ENCODE peak calls at places on chromosomes 6 and 20, in seven cellular contexts. One of them, this sample, is unnamed.

GRCh38 chr6:149169761-149170359 is 147.7 kb upstream of the TAB2 start:
- DNase-seq in ovary: no peak
- DNase-seq in upper lobe of right lung: no peak
- DNase-seq in lower leg skin: no peak
- DNase-seq in amygdala: no peak
- DNase-seq in activated T-cell treated with anti-CD3 and anti-CD28 coated beads, Interleukin-2, amount 50 U/mL, for 1 hour: no peak
- DNase-seq in Kasumi-1: no peak
- DNase-seq in this sample: no peak

GRCh38 chr6:8481727-8482126 is 46.4 kb upstream of the SLC35B3 start:
- DNase-seq in ovary: no peak
- DNase-seq in upper lobe of right lung: no peak
- DNase-seq in lower leg skin: no peak
- DNase-seq in amygdala: no peak
- DNase-seq in activated T-cell treated with anti-CD3 and anti-CD28 coated beads, Interleukin-2, amount 50 U/mL, for 1 hour: no peak
- DNase-seq in Kasumi-1: peak
- DNase-seq in this sample: no peak

GRCh38 chr20:45307076-45307645 is 521 bp downstream of the RBPJL start:
- DNase-seq in ovary: no peak
- DNase-seq in upper lobe of right lung: no peak
- DNase-seq in lower leg skin: no peak
- DNase-seq in amygdala: no peak
- DNase-seq in activated T-cell treated with anti-CD3 and anti-CD28 coated beads, Interleukin-2, amount 50 U/mL, for 1 hour: no peak
- DNase-seq in Kasumi-1: no peak
- DNase-seq in this sample: no peak

GRCh38 chr20:58559368-58559729 is 44.1 kb upstream of the APCDD1L start:
- DNase-seq in ovary: no peak
- DNase-seq in upper lobe of right lung: no peak
- DNase-seq in lower leg skin: no peak
- DNase-seq in amygdala: no peak
- DNase-seq in activated T-cell treated with anti-CD3 and anti-CD28 coated beads, Interleukin-2, amount 50 U/mL, for 1 hour: no peak
- DNase-seq in Kasumi-1: no peak
- DNase-seq in this sample: no peak

GRCh38 chr6:47700051-47700450 is 1.7 kb downstream of the ADGRF4 start:
- DNase-seq in ovary: no peak
- DNase-seq in upper lobe of right lung: no peak
- DNase-seq in lower leg skin: no peak
- DNase-seq in amygdala: peak
- DNase-seq in activated T-cell treated with anti-CD3 and anti-CD28 coated beads, Interleukin-2, amount 50 U/mL, for 1 hour: no peak
- DNase-seq in Kasumi-1: no peak
- DNase-seq in this sample: no peak

GRCh38 chr6:160992323-160993314 is 1.1 kb downstream of the MAP3K4 start:
- DNase-seq in ovary: no peak
- DNase-seq in upper lobe of right lung: no peak
- DNase-seq in lower leg skin: no peak
- DNase-seq in amygdala: no peak
- DNase-seq in activated T-cell treated with anti-CD3 and anti-CD28 coated beads, Interleukin-2, amount 50 U/mL, for 1 hour: peak
- DNase-seq in Kasumi-1: peak
- DNase-seq in this sample: no peak

GRCh38 chr20:24693466-24694156 is 224.2 kb downstream of the SYNDIG1 start:
- DNase-seq in ovary: no peak
- DNase-seq in upper lobe of right lung: peak
- DNase-seq in lower leg skin: peak
- DNase-seq in amygdala: no peak
- DNase-seq in activated T-cell treated with anti-CD3 and anti-CD28 coated beads, Interleukin-2, amount 50 U/mL, for 1 hour: no peak
- DNase-seq in Kasumi-1: no peak
- DNase-seq in this sample: peak

GRCh38 chr20:63379296-63379695 is 18.1 kb upstream of the CHRNA4 start:
- DNase-seq in ovary: no peak
- DNase-seq in upper lobe of right lung: no peak
- DNase-seq in lower leg skin: no peak
- DNase-seq in amygdala: no peak
- DNase-seq in activated T-cell treated with anti-CD3 and anti-CD28 coated beads, Interleukin-2, amount 50 U/mL, for 1 hour: no peak
- DNase-seq in Kasumi-1: no peak
- DNase-seq in this sample: no peak

GRCh38 chr20:22490287-22491187 is 93.8 kb downstream of the FOXA2 start:
- DNase-seq in ovary: no peak
- DNase-seq in upper lobe of right lung: peak
- DNase-seq in lower leg skin: no peak
- DNase-seq in amygdala: no peak
- DNase-seq in activated T-cell treated with anti-CD3 and anti-CD28 coated beads, Interleukin-2, amount 50 U/mL, for 1 hour: no peak
- DNase-seq in Kasumi-1: no peak
- DNase-seq in this sample: no peak

GRCh38 chr6:149114167-149114566 is 203.3 kb upstream of the TAB2 start:
- DNase-seq in ovary: peak
- DNase-seq in upper lobe of right lung: no peak
- DNase-seq in lower leg skin: no peak
- DNase-seq in amygdala: peak
- DNase-seq in activated T-cell treated with anti-CD3 and anti-CD28 coated beads, Interleukin-2, amount 50 U/mL, for 1 hour: no peak
- DNase-seq in Kasumi-1: no peak
- DNase-seq in this sample: peak

GRCh38 chr6:108738684-108739406 is 109.4 kb upstream of the ARMC2 start:
- DNase-seq in ovary: no peak
- DNase-seq in upper lobe of right lung: no peak
- DNase-seq in lower leg skin: peak
- DNase-seq in amygdala: no peak
- DNase-seq in activated T-cell treated with anti-CD3 and anti-CD28 coated beads, Interleukin-2, amount 50 U/mL, for 1 hour: no peak
- DNase-seq in Kasumi-1: no peak
- DNase-seq in this sample: no peak

GRCh38 chr6:43045371-43045930 is 8.2 kb downstream of the CUL7 start:
- DNase-seq in ovary: no peak
- DNase-seq in upper lobe of right lung: no peak
- DNase-seq in lower leg skin: no peak
- DNase-seq in amygdala: no peak
- DNase-seq in activated T-cell treated with anti-CD3 and anti-CD28 coated beads, Interleukin-2, amount 50 U/mL, for 1 hour: no peak
- DNase-seq in Kasumi-1: no peak
- DNase-seq in this sample: no peak